ENCODE peak calls at places on chromosomes 2 and 18, in nine cellular contexts. One of them, this sample, is unnamed.

GRCh38 chr2:230134496-230135073 is 65.9 kb upstream of the SLC16A14 start:
- DNase-seq in pancreas: no peak
- DNase-seq in PC-9: no peak
- DNase-seq in kidney: no peak
- DNase-seq in cardiac muscle cell: peak; percentile 29
- DNase-seq in tibial artery: no peak
- DNase-seq in HAP-1: no peak
- DNase-seq in OCI-LY7: no peak
- DNase-seq in adipocyte: peak; percentile 42
- DNase-seq in this sample: no peak

GRCh38 chr2:26018184-26018716 is 15.6 kb upstream of the RAB10 start:
- DNase-seq in tibial artery: peak; percentile 78
- DNase-seq in adipocyte: peak; percentile 82
- DNase-seq in HAP-1: no peak
- DNase-seq in cardiac muscle cell: peak; percentile 87
- DNase-seq in pancreas: peak; percentile 87
- DNase-seq in kidney: peak; percentile 93
- DNase-seq in PC-9: peak; percentile 83
- DNase-seq in OCI-LY7: no peak
- DNase-seq in this sample: no peak

GRCh38 chr18:9737814-9738160 is 29.7 kb downstream of the RAB31 start:
- DNase-seq in kidney: peak; percentile 78
- DNase-seq in pancreas: peak; percentile 36
- DNase-seq in PC-9: no peak
- DNase-seq in OCI-LY7: no peak
- DNase-seq in adipocyte: no peak
- DNase-seq in cardiac muscle cell: no peak
- DNase-seq in tibial artery: no peak
- DNase-seq in HAP-1: no peak
- DNase-seq in this sample: no peak

GRCh38 chr2:60759654-60760053 is 3.6 kb downstream of the PAPOLG start:
- DNase-seq in pancreas: no peak
- DNase-seq in cardiac muscle cell: no peak
- DNase-seq in tibial artery: no peak
- DNase-seq in kidney: no peak
- DNase-seq in PC-9: no peak
- DNase-seq in OCI-LY7: no peak
- DNase-seq in HAP-1: no peak
- DNase-seq in adipocyte: no peak
- DNase-seq in this sample: no peak

GRCh38 chr2:108194409-108195132 is 45.2 kb upstream of the SULT1C3 start:
- DNase-seq in HAP-1: peak; percentile 14
- DNase-seq in adipocyte: peak; percentile 58
- DNase-seq in kidney: no peak
- DNase-seq in OCI-LY7: no peak
- DNase-seq in cardiac muscle cell: peak; percentile 11
- DNase-seq in tibial artery: no peak
- DNase-seq in pancreas: no peak
- DNase-seq in PC-9: no peak
- DNase-seq in this sample: no peak

GRCh38 chr2:195168369-195168768 is 488.7 kb upstream of the SLC39A10 start:
- DNase-seq in PC-9: no peak
- DNase-seq in tibial artery: no peak
- DNase-seq in HAP-1: no peak
- DNase-seq in OCI-LY7: no peak
- DNase-seq in adipocyte: no peak
- DNase-seq in kidney: no peak
- DNase-seq in pancreas: no peak
- DNase-seq in cardiac muscle cell: no peak
- DNase-seq in this sample: no peak

GRCh38 chr2:121902171-121902591 is 146.7 kb downstream of the TSN start:
- DNase-seq in adipocyte: no peak
- DNase-seq in HAP-1: no peak
- DNase-seq in OCI-LY7: no peak
- DNase-seq in kidney: no peak
- DNase-seq in tibial artery: no peak
- DNase-seq in pancreas: no peak
- DNase-seq in cardiac muscle cell: peak; percentile 78
- DNase-seq in PC-9: no peak
- DNase-seq in this sample: peak; percentile 70

GRCh38 chr2:45793998-45794720 is 142.7 kb downstream of the PRKCE start:
- DNase-seq in HAP-1: no peak
- DNase-seq in tibial artery: no peak
- DNase-seq in PC-9: no peak
- DNase-seq in pancreas: no peak
- DNase-seq in cardiac muscle cell: peak; percentile 83
- DNase-seq in adipocyte: no peak
- DNase-seq in OCI-LY7: no peak
- DNase-seq in kidney: no peak
- DNase-seq in this sample: no peak

GRCh38 chr2:1491751-1492150 is 78.5 kb downstream of the TPO start:
- DNase-seq in cardiac muscle cell: no peak
- DNase-seq in tibial artery: no peak
- DNase-seq in PC-9: no peak
- DNase-seq in OCI-LY7: no peak
- DNase-seq in pancreas: peak; percentile 4
- DNase-seq in adipocyte: no peak
- DNase-seq in kidney: no peak
- DNase-seq in HAP-1: no peak
- DNase-seq in this sample: no peak

DNA sequence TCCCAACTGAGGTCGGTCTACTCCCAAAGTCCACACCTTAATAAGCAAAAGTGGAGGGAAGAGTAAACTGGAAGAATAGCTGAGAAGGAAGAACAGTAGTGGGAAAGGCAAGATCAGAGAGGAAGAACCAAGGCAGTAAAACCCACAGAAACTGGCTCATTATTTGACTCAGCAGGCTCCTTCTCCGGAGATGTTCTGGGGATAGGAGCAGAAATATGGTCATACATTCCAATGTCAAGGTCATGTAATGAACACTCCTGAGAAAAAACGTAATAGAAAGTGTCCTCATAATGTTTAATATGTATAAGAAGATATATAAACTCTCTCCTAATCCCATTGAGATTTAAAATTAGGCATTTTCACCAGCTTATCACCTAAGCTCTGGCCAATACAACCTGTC is 39.5 kb downstream of the STK39 start:
- DNase-seq in PC-9: no peak
- DNase-seq in adipocyte: no peak
- DNase-seq in HAP-1: no peak
- DNase-seq in pancreas: no peak
- DNase-seq in cardiac muscle cell: no peak
- DNase-seq in OCI-LY7: no peak
- DNase-seq in kidney: no peak
- DNase-seq in tibial artery: no peak
- DNase-seq in this sample: no peak
- H3K9me3 ChIP-seq in PC-9: no peaks in the 10 kb centered on the region
- H3K9me3 ChIP-seq in adipocyte: no peaks in the 10 kb centered on the region
- H3K9me3 ChIP-seq in HAP-1: no peaks in the 10 kb centered on the region
- H3K9me3 ChIP-seq in pancreas: no peaks in the 10 kb centered on the region
- H3K9me3 ChIP-seq in cardiac muscle cell: no peaks in the 10 kb centered on the region
- H3K9me3 ChIP-seq in OCI-LY7: no peaks in the 10 kb centered on the region
- H3K9me3 ChIP-seq in kidney: no peaks in the 10 kb centered on the region
- H3K9me3 ChIP-seq in tibial artery: no peaks in the 10 kb centered on the region
- H3K9me3 ChIP-seq in this sample: no peaks in the 10 kb centered on the region

DNA sequence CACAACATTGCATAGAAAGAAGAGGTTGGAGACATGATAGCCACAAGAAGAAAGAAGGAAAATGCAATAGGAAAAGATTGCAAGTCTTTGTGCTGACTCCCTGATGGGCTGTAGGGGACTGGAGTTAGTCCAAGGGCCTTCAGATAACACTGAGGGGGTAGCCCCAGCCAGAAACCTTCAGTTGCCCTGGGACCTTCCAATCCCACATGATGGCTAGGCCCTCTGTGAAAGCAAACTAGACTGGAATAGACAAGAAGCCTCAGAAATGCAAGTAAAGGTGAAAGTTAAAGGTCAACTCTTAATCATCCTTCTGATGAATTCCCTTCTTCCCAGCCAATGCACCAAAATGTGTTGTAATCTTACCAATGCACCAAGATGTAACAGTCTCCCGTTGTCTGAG is 19.2 kb downstream of the CMPK2 start:
- DNase-seq in adipocyte: no peak
- DNase-seq in OCI-LY7: no peak
- DNase-seq in tibial artery: no peak
- DNase-seq in HAP-1: no peak
- DNase-seq in kidney: no peak
- DNase-seq in PC-9: no peak
- DNase-seq in pancreas: no peak
- DNase-seq in cardiac muscle cell: no peak
- DNase-seq in this sample: no peak
- H3K9me3 ChIP-seq in adipocyte: peaks cover 60% of the 10 kb centered on the region
- H3K9me3 ChIP-seq in OCI-LY7: peaks cover 29% of the 10 kb centered on the region
- H3K9me3 ChIP-seq in tibial artery: peaks cover 10% of the 10 kb centered on the region
- H3K9me3 ChIP-seq in HAP-1: peaks cover 14% of the 10 kb centered on the region
- H3K9me3 ChIP-seq in kidney: peaks cover 69% of the 10 kb centered on the region
- H3K9me3 ChIP-seq in PC-9: peaks cover 28% of the 10 kb centered on the region
- H3K9me3 ChIP-seq in pancreas: peaks cover 17% of the 10 kb centered on the region
- H3K9me3 ChIP-seq in cardiac muscle cell: no peaks in the 10 kb centered on the region
- H3K9me3 ChIP-seq in this sample: peaks cover 17% of the 10 kb centered on the region

DNA sequence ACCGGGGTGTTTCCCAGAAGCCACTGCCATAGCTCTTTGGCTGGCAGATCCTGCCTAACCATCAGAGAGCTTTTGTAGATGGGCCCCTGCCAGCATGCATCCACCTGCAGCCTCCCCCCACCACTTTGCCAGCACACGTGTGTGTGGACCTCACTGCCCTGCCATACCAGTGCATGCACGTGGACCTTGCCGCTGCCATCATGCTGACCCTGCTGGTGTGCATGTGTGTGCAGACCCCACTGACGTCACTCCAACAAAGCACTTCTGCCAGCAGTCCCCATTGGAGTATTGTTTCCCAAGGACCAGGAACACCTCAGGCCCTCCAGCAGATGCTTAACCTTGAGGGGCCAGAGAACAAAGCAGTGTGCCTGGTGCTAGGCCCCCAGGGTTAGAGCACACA is 71.4 kb downstream of the STRADB start:
- DNase-seq in HAP-1: no peak
- DNase-seq in PC-9: no peak
- DNase-seq in OCI-LY7: no peak
- DNase-seq in kidney: no peak
- DNase-seq in pancreas: no peak
- DNase-seq in tibial artery: no peak
- DNase-seq in adipocyte: no peak
- DNase-seq in cardiac muscle cell: no peak
- DNase-seq in this sample: no peak
- H3K9me3 ChIP-seq in HAP-1: peaks cover 3% of the 10 kb centered on the region
- H3K9me3 ChIP-seq in PC-9: peaks cover 4% of the 10 kb centered on the region
- H3K9me3 ChIP-seq in OCI-LY7: peaks cover 10% of the 10 kb centered on the region
- H3K9me3 ChIP-seq in kidney: peaks cover 17% of the 10 kb centered on the region
- H3K9me3 ChIP-seq in pancreas: no peaks in the 10 kb centered on the region
- H3K9me3 ChIP-seq in tibial artery: no peaks in the 10 kb centered on the region
- H3K9me3 ChIP-seq in adipocyte: peaks cover 49% of the 10 kb centered on the region
- H3K9me3 ChIP-seq in cardiac muscle cell: no peaks in the 10 kb centered on the region
- H3K9me3 ChIP-seq in this sample: peaks cover 4% of the 10 kb centered on the region

GRCh38 chr18:3815991-3816390 is 366.0 kb downstream of the TGIF1 start:
- DNase-seq in adipocyte: no peak
- DNase-seq in kidney: no peak
- DNase-seq in pancreas: no peak
- DNase-seq in tibial artery: no peak
- DNase-seq in HAP-1: no peak
- DNase-seq in cardiac muscle cell: no peak
- DNase-seq in OCI-LY7: no peak
- DNase-seq in PC-9: no peak
- DNase-seq in this sample: no peak

GRCh38 chr18:3821524-3821923 is 371.6 kb downstream of the TGIF1 start:
- DNase-seq in kidney: no peak
- DNase-seq in OCI-LY7: no peak
- DNase-seq in PC-9: no peak
- DNase-seq in cardiac muscle cell: no peak
- DNase-seq in tibial artery: no peak
- DNase-seq in pancreas: no peak
- DNase-seq in adipocyte: no peak
- DNase-seq in HAP-1: no peak
- DNase-seq in this sample: no peak

GRCh38 chr18:3823073-3823472 is 373.1 kb downstream of the TGIF1 start:
- DNase-seq in tibial artery: no peak
- DNase-seq in cardiac muscle cell: no peak
- DNase-seq in kidney: no peak
- DNase-seq in adipocyte: no peak
- DNase-seq in PC-9: no peak
- DNase-seq in OCI-LY7: no peak
- DNase-seq in pancreas: no peak
- DNase-seq in HAP-1: no peak
- DNase-seq in this sample: no peak

GRCh38 chr18:3816601-3817363 is 366.8 kb downstream of the TGIF1 start:
- DNase-seq in PC-9: no peak
- DNase-seq in kidney: no peak
- DNase-seq in cardiac muscle cell: peak; percentile 96
- DNase-seq in HAP-1: no peak
- DNase-seq in adipocyte: peak; percentile 91
- DNase-seq in OCI-LY7: no peak
- DNase-seq in tibial artery: no peak
- DNase-seq in pancreas: peak; percentile 15
- DNase-seq in this sample: no peak

DNA sequence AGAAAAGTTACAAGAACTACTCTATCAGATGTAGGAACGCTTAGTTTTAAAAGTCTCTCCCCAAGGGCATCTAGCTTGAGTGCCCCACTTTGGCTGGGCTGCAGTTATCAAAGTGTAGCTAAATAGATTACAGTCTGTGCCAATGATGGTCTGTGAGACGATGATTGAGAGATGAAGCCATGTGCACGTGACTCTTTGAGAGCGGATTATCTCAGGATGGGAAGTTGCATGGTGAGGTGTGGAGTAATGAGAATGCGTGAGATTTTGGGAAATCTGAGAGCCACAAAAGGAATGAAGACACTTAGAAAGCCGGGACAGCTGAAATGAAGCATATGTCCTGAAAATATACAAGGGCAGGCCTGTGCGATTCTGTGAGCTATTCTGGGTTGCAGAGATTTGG is 370.0 kb downstream of the TGIF1 start:
- DNase-seq in OCI-LY7: no peak
- DNase-seq in pancreas: no peak
- DNase-seq in HAP-1: no peak
- DNase-seq in tibial artery: no peak
- DNase-seq in adipocyte: no peak
- DNase-seq in cardiac muscle cell: no peak
- DNase-seq in kidney: no peak
- DNase-seq in PC-9: no peak
- DNase-seq in this sample: no peak
- H3K9me3 ChIP-seq in OCI-LY7: no peaks in the 10 kb centered on the region
- H3K9me3 ChIP-seq in pancreas: no peaks in the 10 kb centered on the region
- H3K9me3 ChIP-seq in HAP-1: no peaks in the 10 kb centered on the region
- H3K9me3 ChIP-seq in tibial artery: no peaks in the 10 kb centered on the region
- H3K9me3 ChIP-seq in adipocyte: no peaks in the 10 kb centered on the region
- H3K9me3 ChIP-seq in cardiac muscle cell: no peaks in the 10 kb centered on the region
- H3K9me3 ChIP-seq in kidney: no peaks in the 10 kb centered on the region
- H3K9me3 ChIP-seq in PC-9: no peaks in the 10 kb centered on the region
- H3K9me3 ChIP-seq in this sample: no peaks in the 10 kb centered on the region

GRCh38 chr18:71850602-71851001 is 693.5 kb downstream of the CBLN2 start:
- DNase-seq in OCI-LY7: no peak
- DNase-seq in PC-9: no peak
- DNase-seq in kidney: no peak
- DNase-seq in tibial artery: no peak
- DNase-seq in HAP-1: no peak
- DNase-seq in cardiac muscle cell: no peak
- DNase-seq in pancreas: no peak
- DNase-seq in adipocyte: no peak
- DNase-seq in this sample: no peak
- H3K9me3 ChIP-seq in OCI-LY7: no peaks in the 10 kb centered on the region
- H3K9me3 ChIP-seq in PC-9: peaks cover 3% of the 10 kb centered on the region
- H3K9me3 ChIP-seq in kidney: no peaks in the 10 kb centered on the region
- H3K9me3 ChIP-seq in tibial artery: no peaks in the 10 kb centered on the region
- H3K9me3 ChIP-seq in HAP-1: no peaks in the 10 kb centered on the region
- H3K9me3 ChIP-seq in cardiac muscle cell: no peaks in the 10 kb centered on the region
- H3K9me3 ChIP-seq in pancreas: no peaks in the 10 kb centered on the region
- H3K9me3 ChIP-seq in adipocyte: peaks cover 8% of the 10 kb centered on the region
- H3K9me3 ChIP-seq in this sample: no peaks in the 10 kb centered on the region

This sample was measured in SK-N-MC.